ENCODE peak calls at places on chromosome 2, in nine cellular contexts. L, E, M, K, T, Z, O, W and U are unnamed samples.

GRCh38 chr2:130371723-130372054 is 15.8 kb downstream of the PTPN18 start:
- DNase-seq in T (peak), O (no peak), Z (peak), E (no peak), M (peak), K (peak), W (no peak), L (no peak), U (peak)

GRCh38 chr2:128573531-128573930 is 254.9 kb upstream of the HS6ST1 start:
- DNase-seq in O (no peak), K (no peak), E (no peak), M (no peak), T (no peak), Z (no peak), L (no peak), W (no peak), U (no peak)

GRCh38 chr2:130760754-130761751 is 5.7 kb downstream of the AMER3 start:
- DNase-seq in Z (peak), E (no peak), O (no peak), T (no peak), L (no peak), W (no peak), M (no peak), K (no peak), U (no peak)

GRCh38 chr2:232518844-232519243 is 1.3 kb upstream of the PRSS56 start:
- DNase-seq in K (no peak), M (no peak), E (peak), T (no peak), Z (no peak), L (no peak), O (no peak), W (no peak), U (no peak)

GRCh38 chr2:39156107-39156506 is 35.3 kb upstream of the SOS1 start:
- DNase-seq in K (no peak), O (no peak), Z (no peak), E (no peak), L (no peak), T (no peak), W (no peak), M (no peak), U (peak)

GRCh38 chr2:102514061-102514785 is 41.2 kb downstream of the SLC9A4 start:
- DNase-seq in E (no peak), M (no peak), W (no peak), O (peak), L (no peak), T (peak), Z (no peak), K (peak), U (peak)

GRCh38 chr2:46837112-46837454 is 78.5 kb downstream of the MCFD2 start:
- DNase-seq in M (no peak), K (no peak), E (no peak), O (no peak), L (no peak), T (no peak), W (no peak), Z (no peak), U (no peak)

GRCh38 chr2:141911485-141912066 is 219.2 kb downstream of the LRP1B start:
- DNase-seq in W (no peak), O (no peak), M (no peak), Z (no peak), L (no peak), K (peak), T (peak), E (peak), U (peak)

GRCh38 chr2:145939949-145940348 is 1420.0 kb upstream of the ZEB2 start:
- DNase-seq in T (no peak), E (no peak), L (no peak), O (no peak), W (no peak), K (no peak), M (no peak), Z (no peak), U (no peak)

GRCh38 chr2:42054657-42055430 is 7.0 kb downstream of the PKDCC start:
- DNase-seq in T (no peak), W (no peak), Z (peak), O (no peak), K (no peak), E (peak), M (no peak), L (no peak), U (no peak)